ENCODE peak calls at places on chromosome 17, in four cellular contexts. X is HepG2, D is BE2C, Y is hepatocyte. J is an unnamed sample.

GRCh38 chr17:70797166-70797565 is 627.8 kb downstream of the KCNJ2 start:
- DNase-seq in X (no peak), D (no peak), Y (no peak), J (no peak)

GRCh38 chr17:68318103-68318991 is 27.1 kb downstream of the ARSG start:
- DNase-seq in X (peak), D (peak), Y (peak), J (peak)

GRCh38 chr17:9020824-9021157 is 519 bp upstream of the NTN1 start:
- DNase-seq in X (no peak), D (no peak), Y (no peak), J (no peak)

GRCh38 chr17:2837147-2837561 is 40.9 kb downstream of the RAP1GAP2 start:
- DNase-seq in X (no peak), D (no peak), Y (no peak), J (no peak)

GRCh38 chr17:60158751-60159478 is 9.1 kb downstream of the CA4 start:
- DNase-seq in X (no peak), D (peak), Y (peak), J (no peak)

GRCh38 chr17:40443196-40443987 is at the start of gene IGFBP4:
- DNase-seq in X (peak), D (peak), Y (peak), J (peak)

GRCh38 chr17:77690271-77691161 is 268.0 kb upstream of the TNRC6C start:
- DNase-seq in X (no peak), D (peak), Y (peak), J (no peak)

GRCh38 chr17:74212262-74212912 is 984 bp upstream of the TTYH2 start:
- DNase-seq in X (no peak), D (no peak), Y (peak), J (no peak)

GRCh38 chr17:42266918-42267766 is 9.0 kb downstream of the STAT5B start:
- DNase-seq in X (no peak), D (no peak), Y (peak), J (no peak)

GRCh38 chr17:51428668-51429486 is 168.5 kb downstream of the UTP18 start:
- DNase-seq in X (no peak), D (no peak), Y (no peak), J (no peak)

GRCh38 chr17:41533613-41534012 is 5.5 kb upstream of the KRT19 start:
- DNase-seq in X (no peak), D (no peak), Y (no peak), J (no peak)

GRCh38 chr17:61403846-61404701 is 4.4 kb downstream of the TBX2 start:
- DNase-seq in X (no peak), D (peak), Y (no peak), J (no peak)

GRCh38 chr17:56781944-56782737 is 51.6 kb downstream of the C17orf67 start:
- DNase-seq in X (no peak), D (no peak), Y (no peak), J (no peak)

GRCh38 chr17:63703556-63704258 is 3.8 kb upstream of the LIMD2 start:
- DNase-seq in X (no peak), D (no peak), Y (no peak), J (no peak)

GRCh38 chr17:68011199-68011665 is 15.0 kb upstream of the C17orf58 start:
- DNase-seq in X (peak), D (peak), Y (peak), J (peak)

GRCh38 chr17:83057397-83057761 is 22.0 kb upstream of the METRNL start:
- DNase-seq in X (no peak), D (no peak), Y (no peak), J (no peak)

GRCh38 chr17:72145972-72146755 is 25.3 kb downstream of the SOX9 start:
- DNase-seq in X (no peak), D (no peak), Y (no peak), J (no peak)

GRCh38 chr17:35404360-35404759 is 27.9 kb downstream of the SLFN12 start:
- DNase-seq in X (peak), D (no peak), Y (peak), J (no peak)

GRCh38 chr17:68679882-68680281 is 78.7 kb upstream of the FAM20A start:
- DNase-seq in X (no peak), D (no peak), Y (no peak), J (no peak)

GRCh38 chr17:43737722-43738121 is 20.9 kb downstream of the SOST start:
- DNase-seq in X (no peak), D (no peak), Y (no peak), J (no peak)

GRCh38 chr17:40321502-40322416 is 12.8 kb downstream of the RARA start:
- DNase-seq in X (no peak), D (no peak), Y (no peak), J (no peak)

GRCh38 chr17:61926831-61927210 is 961 bp downstream of the INTS2 start:
- DNase-seq in X (no peak), D (no peak), Y (peak), J (no peak)

GRCh38 chr17:50721194-50722010 is 2.0 kb downstream of the LUC7L3 start:
- DNase-seq in X (no peak), D (no peak), Y (no peak), J (no peak)

GRCh38 chr17:74042744-74043486 is 160.6 kb upstream of the RPL38 start:
- DNase-seq in X (peak), D (no peak), Y (peak), J (peak)

GRCh38 chr17:72387487-72387886 is 266.7 kb downstream of the SOX9 start:
- DNase-seq in X (peak), D (no peak), Y (peak), J (no peak)

GRCh38 chr17:35752471-35752870 is 568 bp downstream of the GAS2L2 start:
- DNase-seq in X (no peak), D (no peak), Y (no peak), J (peak)

GRCh38 chr17:19703106-19703775 is 13.1 kb downstream of the SLC47A2 start:
- DNase-seq in X (no peak), D (no peak), Y (no peak), J (no peak)

GRCh38 chr17:42054101-42054500 is 3.7 kb upstream of the C17orf113 start:
- DNase-seq in X (no peak), D (no peak), Y (no peak), J (no peak)

GRCh38 chr17:73043686-73044581 is 48.6 kb downstream of the SLC39A11 start:
- DNase-seq in X (no peak), D (peak), Y (no peak), J (no peak)

GRCh38 chr17:10337976-10338375 is 34.8 kb downstream of the MYH13 start:
- DNase-seq in X (no peak), D (no peak), Y (peak), J (no peak)

GRCh38 chr17:78924481-78925151 is 571 bp downstream of the TIMP2 start:
- DNase-seq in X (no peak), D (no peak), Y (peak), J (no peak)

GRCh38 chr17:57868007-57868774 is 18.3 kb upstream of the MRPS23 start:
- DNase-seq in X (peak), D (peak), Y (peak), J (peak)
- TF ChIP-seq CTCF in X (peak), D (peak), Y (peak), J (no peak)

GRCh38 chr17:81334987-81335386 is 39.9 kb upstream of the SLC38A10 start:
- DNase-seq in X (no peak), D (peak), Y (no peak), J (no peak)

GRCh38 chr17:81332949-81333570 is 38.0 kb upstream of the SLC38A10 start:
- DNase-seq in X (no peak), D (peak), Y (no peak), J (no peak)

GRCh38 chr17:81335388-81336157 is 40.5 kb upstream of the SLC38A10 start:
- DNase-seq in X (no peak), D (peak), Y (no peak), J (no peak)

GRCh38 chr17:81333626-81334368 is 38.7 kb upstream of the SLC38A10 start:
- DNase-seq in X (no peak), D (peak), Y (no peak), J (no peak)

DNA sequence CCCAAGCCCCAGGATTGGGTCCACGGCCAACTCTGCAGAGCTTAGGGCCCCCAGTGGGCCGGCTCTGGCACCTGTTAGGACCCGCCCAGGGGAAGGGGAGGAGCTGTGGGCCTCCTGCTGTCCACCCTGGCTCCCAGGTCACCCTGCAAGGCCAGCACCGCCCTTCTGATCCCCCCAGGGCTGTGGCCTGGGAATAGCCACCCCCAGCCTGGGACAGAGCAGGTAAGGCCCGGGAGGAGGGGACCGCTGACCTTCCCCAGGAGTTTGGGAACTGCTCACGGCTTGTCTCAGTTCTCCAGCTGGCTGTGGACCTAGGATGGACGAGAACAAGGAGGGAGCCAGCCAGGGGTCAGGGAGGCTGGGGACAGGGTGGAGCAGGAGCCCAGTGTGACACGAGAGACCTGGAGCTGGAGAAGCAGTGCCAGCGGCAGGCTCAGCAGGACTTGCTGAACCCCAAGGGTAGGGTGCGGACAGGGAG is 39.4 kb upstream of the SLC38A10 start:
- DNase-seq in X (no peak), D (peak), Y (no peak), J (no peak)
- TF ChIP-seq CTCF in X (no peak), D (no peak), Y (no peak), J (no peak)

DNA sequence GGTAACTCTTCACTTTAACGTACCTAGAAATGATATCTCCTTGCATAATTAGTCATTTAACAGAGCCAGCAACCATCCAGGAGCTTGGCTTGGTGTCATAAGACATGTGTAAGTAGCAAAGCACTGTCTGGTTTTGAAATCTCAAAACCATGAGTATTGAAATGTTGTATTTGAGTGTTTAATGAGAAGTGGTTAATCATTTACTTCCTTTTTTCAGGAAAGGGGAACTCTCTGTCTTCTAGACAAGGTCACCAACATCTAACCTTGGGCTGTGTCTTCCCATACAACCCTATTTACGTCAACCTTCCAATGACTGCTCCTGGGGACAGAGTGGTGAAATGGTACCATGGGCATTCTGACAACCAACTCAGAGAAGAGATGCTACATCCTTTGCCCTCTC is 27.1 kb downstream of the PMP22 start:
- DNase-seq in X (no peak), D (no peak), Y (no peak), J (no peak)
- TF ChIP-seq CTCF in X (no peak), D (no peak), Y (no peak), J (no peak)

GRCh38 chr17:17500999-17501605 is 4.9 kb upstream of the RASD1 start:
- DNase-seq in X (no peak), D (no peak), Y (peak), J (no peak)
- TF ChIP-seq CTCF in X (peak), D (no peak), Y (peak), J (no peak)

GRCh38 chr17:17313350-17313991 is 10.3 kb downstream of the NT5M start:
- DNase-seq in X (peak), D (peak), Y (peak), J (peak)
- TF ChIP-seq CTCF in X (peak), D (peak), Y (peak), J (no peak)

DNA sequence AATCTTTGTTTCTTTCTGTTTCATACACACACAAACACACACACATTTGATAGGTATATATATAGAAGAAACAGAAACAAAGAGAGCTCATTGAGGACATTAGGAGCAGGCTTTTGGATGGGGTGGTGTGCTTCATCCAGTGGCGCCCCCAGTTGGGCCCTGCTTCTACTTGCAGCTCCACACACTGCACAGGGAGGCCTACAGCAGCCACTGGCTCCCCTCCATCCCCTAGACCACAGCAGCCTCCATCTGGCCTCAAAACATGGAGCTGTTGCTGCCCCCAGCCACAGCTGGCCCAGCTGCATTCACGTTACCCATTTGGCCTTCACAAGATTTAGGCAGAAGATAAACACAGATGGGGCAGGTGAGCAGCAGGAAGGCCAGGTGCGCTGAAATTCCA is 33.1 kb upstream of the NF1 start:
- DNase-seq in X (no peak), D (peak), Y (no peak), J (no peak)
- TF ChIP-seq CTCF in X (peak), D (no peak), Y (no peak), J (no peak)

DNA sequence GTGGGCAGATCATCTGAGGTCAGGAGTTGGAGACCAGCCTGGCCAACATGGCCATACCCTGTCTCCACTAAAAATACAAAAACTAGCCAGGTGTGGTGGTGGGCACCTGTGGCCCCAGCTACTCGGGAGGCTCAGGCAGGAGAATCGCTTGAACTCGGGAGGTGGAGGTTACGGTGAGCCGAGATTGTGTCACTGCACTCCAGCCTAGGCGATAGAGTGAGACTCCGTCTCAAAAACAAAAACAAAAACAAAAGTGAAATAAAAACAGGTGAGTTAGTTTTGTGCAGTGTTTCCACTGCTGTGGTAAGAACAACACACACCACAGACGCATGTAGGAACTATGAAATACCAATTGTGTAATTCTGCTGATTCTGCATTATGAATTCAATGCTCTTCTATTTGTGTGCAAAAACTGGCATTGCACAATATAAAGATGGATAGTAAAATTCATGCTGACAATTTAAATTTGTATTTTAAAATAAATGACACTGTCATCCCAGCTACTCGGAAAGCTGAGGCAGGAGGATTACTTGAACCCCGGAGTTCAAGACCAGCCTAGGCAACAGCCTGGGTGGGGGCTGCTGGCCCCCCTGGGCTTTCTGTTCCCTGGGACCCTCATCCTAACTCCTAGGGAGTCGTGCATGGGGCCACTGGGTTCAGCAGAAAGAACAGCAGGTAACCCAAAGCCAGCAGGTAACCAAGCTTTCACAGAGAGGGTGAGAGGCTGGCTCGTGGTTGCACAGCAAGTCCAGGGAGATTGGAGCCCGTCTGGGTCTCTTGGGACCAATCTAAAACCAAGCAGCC is 10.5 kb upstream of the RHBDF2 start:
- DNase-seq in X (no peak), D (no peak), Y (no peak), J (no peak)
- TF ChIP-seq CTCF in X (no peak), D (no peak), Y (no peak), J (no peak)

GRCh38 chr17:33038740-33039139 is 47.1 kb downstream of the SPACA3 start:
- DNase-seq in X (no peak), D (peak), Y (peak), J (peak)
- TF ChIP-seq CTCF in X (peak), D (peak), Y (peak), J (no peak)

DNA sequence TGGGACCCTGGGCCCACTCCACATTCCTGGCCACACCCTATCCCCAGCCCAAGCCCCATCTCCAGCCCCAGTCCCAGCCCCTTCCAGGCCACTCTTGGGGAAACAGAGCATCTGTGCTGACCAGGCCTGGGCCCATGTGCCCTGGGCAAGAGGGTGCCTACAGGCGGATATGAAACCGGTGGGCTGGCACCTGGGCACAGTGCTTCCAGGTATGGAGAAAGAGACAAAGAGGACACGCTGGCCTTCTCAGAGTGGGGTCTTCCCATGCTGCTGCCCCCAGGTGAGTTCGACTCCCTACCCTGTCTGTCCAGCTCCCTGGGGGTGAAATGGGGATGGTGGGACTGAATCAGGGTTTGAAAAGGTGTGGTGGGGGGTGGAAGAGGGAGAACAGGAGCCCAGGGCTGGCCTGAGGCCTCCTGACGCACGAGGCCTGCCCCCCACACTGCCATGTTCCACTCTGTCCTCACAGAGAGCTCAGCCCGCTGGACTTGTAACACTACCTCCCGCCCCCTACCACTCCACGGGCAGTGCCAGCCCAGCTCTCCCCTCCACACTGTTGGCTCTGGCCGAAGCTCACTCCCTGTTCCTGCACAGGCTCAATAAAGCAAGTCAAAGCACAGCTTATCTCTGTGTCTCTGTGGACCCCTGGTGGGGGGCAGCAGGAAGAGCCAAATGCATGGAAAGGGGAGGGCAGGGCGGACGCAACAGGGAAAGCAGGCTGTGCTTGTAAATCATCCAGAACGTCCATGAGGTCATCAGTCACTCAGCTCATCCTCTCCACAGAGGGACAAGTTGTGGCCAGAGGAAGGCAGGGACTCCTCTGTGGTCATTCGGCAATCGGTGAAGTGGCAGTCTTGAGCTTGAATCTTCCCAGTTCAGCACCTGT is 71.1 kb upstream of the TMEM97 start:
- DNase-seq in X (no peak), D (no peak), Y (no peak), J (no peak)
- TF ChIP-seq CTCF in X (peak), D (no peak), Y (peak), J (no peak)

J was measured in Calu3.